ENCODE peak calls at places on chromosomes 2 and 18, in six cellular contexts. U is GM23248, P is coronary artery, V is fibroblast of lung, G is mesendoderm, N is cardiac muscle cell. E is an unnamed sample.

GRCh38 chr18:48814490-48815181 is 136.1 kb downstream of the SMAD7 start:
- DNase-seq in N (no peak), G (no peak), V (peak; percentile 34), P (peak; percentile 72), U (peak; percentile 24), E (no peak)

GRCh38 chr2:44706584-44707553 is 234.6 kb upstream of the SIX3 start:
- DNase-seq in N (no peak), U (no peak), G (no peak), P (no peak), V (no peak), E (no peak)

GRCh38 chr2:195411219-195411687 is 245.8 kb upstream of the SLC39A10 start:
- DNase-seq in G (no peak), N (no peak), V (peak; percentile 59), U (peak; percentile 70), P (no peak), E (no peak)

GRCh38 chr18:47696870-47697269 is 233.6 kb downstream of the SMAD2 start:
- DNase-seq in U (no peak), N (no peak), P (no peak), V (no peak), G (no peak), E (no peak)

GRCh38 chr18:58856881-58857280 is 7.8 kb upstream of the ZNF532 start:
- DNase-seq in N (no peak), P (no peak), V (peak; percentile 60), G (no peak), U (peak; percentile 74), E (peak; percentile 55)

GRCh38 chr2:233358335-233358734 is 4.0 kb downstream of the DGKD start:
- DNase-seq in G (no peak), P (no peak), U (no peak), V (no peak), N (no peak), E (no peak)

GRCh38 chr2:233287871-233288270 is 19.7 kb upstream of the SAG start:
- DNase-seq in V (no peak), G (no peak), N (no peak), P (no peak), U (no peak), E (no peak)

GRCh38 chr2:29005331-29005730 is 24.2 kb downstream of the TOGARAM2 start:
- DNase-seq in G (no peak), U (no peak), V (no peak), N (no peak), P (no peak), E (no peak)

GRCh38 chr18:55869547-55869946 is 281.6 kb upstream of the TCF4 start:
- DNase-seq in N (no peak), V (no peak), P (no peak), U (peak; percentile 23), G (no peak), E (no peak)

GRCh38 chr18:37332764-37333420 is 232.7 kb downstream of the CELF4 start:
- DNase-seq in V (no peak), P (no peak), U (no peak), N (no peak), G (no peak), E (no peak)

GRCh38 chr2:30412392-30413321 is 34.4 kb upstream of the LCLAT1 start:
- DNase-seq in U (no peak), N (peak; percentile 78), V (peak; percentile 60), G (no peak), P (no peak), E (no peak)

GRCh38 chr2:12051831-12052230 is 305.4 kb downstream of the LPIN1 start:
- DNase-seq in P (no peak), N (no peak), G (no peak), U (peak; percentile 72), V (peak; percentile 88), E (no peak)

GRCh38 chr2:129144082-129144791 is 825.6 kb upstream of the HS6ST1 start:
- DNase-seq in N (no peak), P (no peak), U (no peak), V (no peak), G (no peak), E (no peak)

GRCh38 chr2:6800553-6800952 is 65.2 kb downstream of the CMPK2 start:
- DNase-seq in P (no peak), U (peak; percentile 18), V (no peak), G (no peak), N (no peak), E (no peak)

GRCh38 chr2:81213598-81213997 is 909.0 kb upstream of the LRRTM1 start:
- DNase-seq in P (no peak), V (no peak), N (no peak), U (no peak), G (no peak), E (no peak)

GRCh38 chr18:69330345-69330744 is 70.3 kb upstream of the DOK6 start:
- DNase-seq in V (no peak), G (peak; percentile 33), P (no peak), U (no peak), N (no peak), E (no peak)
- H3K27ac ChIP-seq in V (no peak overlapping the region), G (no peak overlapping the region), P (no peak overlapping the region), U (no peak overlapping the region), N (no peak overlapping the region), E (no peak overlapping the region)

GRCh38 chr18:63321291-63321690 is 1.7 kb upstream of the BCL2 start:
- DNase-seq in U (no peak), N (no peak), V (no peak), P (no peak), G (no peak), E (no peak)

GRCh38 chr18:63320690-63321265 is 1.2 kb upstream of the BCL2 start:
- DNase-seq in N (peak; percentile 43), U (no peak), G (peak; percentile 44), V (peak; percentile 50), P (peak; percentile 80), E (no peak)

GRCh38 chr18:63322246-63322645 is 2.7 kb upstream of the BCL2 start:
- DNase-seq in N (no peak), V (no peak), G (no peak), U (no peak), P (no peak), E (no peak)

GRCh38 chr18:63325086-63325686 is 5.6 kb upstream of the BCL2 start:
- DNase-seq in N (no peak), V (no peak), G (no peak), P (no peak), U (no peak), E (no peak)

GRCh38 chr18:63322908-63323634 is 3.5 kb upstream of the BCL2 start:
- DNase-seq in G (peak; percentile 72), N (peak; percentile 78), P (no peak), U (peak; percentile 84), V (peak; percentile 83), E (no peak)
- H3K27ac ChIP-seq in G (no peak overlapping the region), N (no peak overlapping the region), P (peak overlapping the region; percentile 55), U (no peak overlapping the region), V (no peak overlapping the region), E (no peak overlapping the region)

DNA sequence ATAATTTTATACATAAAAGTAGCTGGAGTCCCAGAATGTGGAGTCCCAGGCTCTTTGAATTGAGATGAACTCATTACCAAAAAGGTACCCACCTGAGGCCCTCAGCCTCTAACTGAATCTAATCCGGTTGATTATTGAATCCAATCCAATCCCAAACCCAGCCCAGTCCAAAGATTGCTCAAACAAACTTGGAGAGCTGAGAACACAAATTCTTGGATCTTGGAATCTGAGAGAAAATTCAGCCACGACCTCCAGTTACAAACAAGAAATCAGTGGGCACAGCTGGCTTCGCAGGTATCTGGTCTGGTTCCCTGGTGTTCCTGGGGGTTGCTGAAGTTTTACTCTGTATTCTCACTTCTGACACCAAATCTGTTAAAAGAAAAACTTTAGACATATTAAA is 28.4 kb upstream of the RHOB start:
- DNase-seq in N (no peak), V (no peak), G (no peak), P (no peak), U (no peak), E (no peak)
- H3K27ac ChIP-seq in N (no peak overlapping the region), V (no peak overlapping the region), G (no peak overlapping the region), P (peak overlapping the region; percentile 90), U (no peak overlapping the region), E (no peak overlapping the region)

DNA sequence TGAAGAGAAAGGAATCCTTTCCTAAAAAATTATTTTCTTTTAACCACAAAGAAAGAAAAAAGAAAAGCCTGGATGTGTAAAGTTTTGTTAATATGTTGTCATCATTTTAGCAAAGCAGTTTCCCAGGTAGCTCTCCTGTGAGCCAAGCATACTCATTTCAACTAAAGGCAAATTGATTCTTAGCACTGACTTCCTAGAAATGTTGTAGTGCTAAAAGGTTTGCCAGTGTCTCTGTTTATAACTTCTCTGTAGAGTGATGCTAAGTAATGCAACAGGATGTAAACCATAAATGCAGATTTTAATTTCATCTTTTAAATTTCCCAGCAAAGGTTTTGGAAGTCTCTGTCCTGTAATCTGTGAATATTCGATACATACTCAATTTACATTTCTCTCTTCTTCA is 10.2 kb downstream of the GATA6 start:
- DNase-seq in U (no peak), V (no peak), N (no peak), P (no peak), G (no peak), E (no peak)
- H3K27ac ChIP-seq in U (no peak overlapping the region), V (no peak overlapping the region), N (no peak overlapping the region), P (peak overlapping the region; percentile 76), G (no peak overlapping the region), E (no peak overlapping the region)

GRCh38 chr2:121195036-121195435 is 90.0 kb downstream of the TFCP2L1 start:
- DNase-seq in N (no peak), V (no peak), U (no peak), P (no peak), G (no peak), E (no peak)
- H3K27ac ChIP-seq in N (no peak overlapping the region), V (no peak overlapping the region), U (no peak overlapping the region), P (no peak overlapping the region), G (no peak overlapping the region), E (no peak overlapping the region)

DNA sequence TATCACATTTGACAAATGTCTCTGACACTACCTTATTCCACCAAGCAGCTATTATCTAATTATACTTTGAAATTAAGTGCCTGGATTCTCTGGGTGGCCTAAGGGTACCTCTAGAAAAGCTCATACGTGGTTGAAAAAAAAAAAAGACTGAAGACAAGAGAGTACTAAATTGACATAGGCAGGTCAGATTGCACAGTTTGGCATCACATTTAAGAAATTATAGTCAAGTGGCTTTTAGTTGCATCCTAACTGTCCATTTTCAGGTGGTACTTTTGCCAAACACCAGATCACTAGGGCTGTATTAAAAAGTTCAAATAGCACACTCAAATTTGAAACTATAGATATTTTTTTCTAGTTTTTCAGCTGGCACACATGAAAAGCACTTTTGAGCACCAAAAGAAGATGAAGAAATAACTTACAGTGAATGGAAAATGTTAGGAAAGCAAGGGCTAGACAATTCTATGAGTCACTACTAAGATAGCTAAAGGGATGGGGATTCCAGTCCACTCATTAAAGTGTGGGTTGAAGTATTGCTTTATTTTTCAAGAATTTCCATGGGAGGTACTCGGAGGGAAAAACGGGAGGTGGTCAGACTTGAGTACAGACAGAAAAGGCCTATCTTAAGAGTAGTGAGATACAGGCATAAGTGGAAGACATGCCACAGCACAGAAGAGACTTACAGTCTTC is 106.5 kb upstream of the COL5A2 start:
- DNase-seq in V (peak; percentile 93), G (peak; percentile 52), N (peak; percentile 61), P (no peak), U (peak; percentile 94), E (no peak)
- H3K27ac ChIP-seq in V (peak overlapping the region; percentile 64), G (no peak overlapping the region), N (no peak overlapping the region), P (peak overlapping the region; percentile 55), U (peak overlapping the region; percentile 88), E (peak overlapping the region; percentile 14)

GRCh38 chr2:165369131-165369935 is 100.2 kb upstream of the CSRNP3 start:
- DNase-seq in P (no peak), G (peak; percentile 86), V (no peak), U (no peak), N (peak; percentile 11), E (peak; percentile 66)
- H3K27ac ChIP-seq in P (no peak overlapping the region), G (no peak overlapping the region), V (no peak overlapping the region), U (no peak overlapping the region), N (no peak overlapping the region), E (peak overlapping the region; percentile 57)

GRCh38 chr18:11146238-11146946 is 3.0 kb downstream of the PIEZO2 start:
- DNase-seq in P (no peak), U (no peak), G (peak; percentile 29), N (no peak), V (no peak), E (no peak)
- H3K27ac ChIP-seq in P (no peak overlapping the region), U (no peak overlapping the region), G (no peak overlapping the region), N (no peak overlapping the region), V (no peak overlapping the region), E (no peak overlapping the region)